ENCODE peak calls at places on chromosomes 5 and 9, in ten cellular contexts. R is cardiac fibroblast, H is Kasumi-1, P is GM20000, N is T-cell, J is neuronal stem cell, S is HCT116, G is Karpas-422, E is NCI-H187 treated with DMSO at 0.1 percent for 48 hours, F is stromal cell of bone marrow. T is an unnamed sample.
A peak's percentile ranks its signal among the peaks of the same experiment; 100 is the strongest.

GRCh38 chr5:153490124-153491085 is at the start of gene GRIA1:
- DNase-seq in R (no peak), H (no peak), P (no peak), N (no peak), J (peak; percentile 46), S (no peak), G (no peak), E (no peak), F (no peak), T (no peak)

GRCh38 chr5:119486-120097 is 27.6 kb downstream of the PLEKHG4B start:
- DNase-seq in R (no peak), H (no peak), P (no peak), N (no peak), J (no peak), S (no peak), G (no peak), E (no peak), F (no peak), T (no peak)

GRCh38 chr9:88076286-88077070 is 61.8 kb downstream of the SPATA31C2 start:
- DNase-seq in R (peak; percentile 83), H (peak; percentile 29), P (no peak), N (peak; percentile 4), J (peak; percentile 54), S (peak; percentile 63), G (no peak), E (no peak), F (peak; percentile 21), T (peak; percentile 96)

GRCh38 chr5:109907751-109908150 is 218.0 kb downstream of the MAN2A1 start:
- DNase-seq in R (peak; percentile 50), H (no peak), P (no peak), N (no peak), J (no peak), S (no peak), G (no peak), E (no peak), F (peak; percentile 36), T (no peak)

GRCh38 chr5:135491552-135492318 is 39.6 kb upstream of the TIFAB start:
- DNase-seq in R (no peak), H (no peak), P (no peak), N (no peak), J (no peak), S (no peak), G (no peak), E (peak; percentile 78), F (no peak), T (no peak)

GRCh38 chr9:132424857-132425702 is 15.1 kb downstream of the CFAP77 start:
- DNase-seq in R (no peak), H (no peak), P (no peak), N (no peak), J (peak; percentile 63), S (no peak), G (no peak), E (no peak), F (no peak), T (no peak)

GRCh38 chr5:157948738-157949410 is 89.9 kb upstream of the CLINT1 start:
- DNase-seq in R (peak; percentile 96), H (peak; percentile 83), P (peak; percentile 73), N (peak; percentile 72), J (peak; percentile 84), S (peak; percentile 83), G (peak; percentile 93), E (peak; percentile 16), F (peak; percentile 91), T (peak; percentile 87)

GRCh38 chr5:57435701-57436134 is 46.9 kb downstream of the ACTBL2 start:
- DNase-seq in R (peak; percentile 98), H (no peak), P (no peak), N (no peak), J (no peak), S (peak; percentile 37), G (no peak), E (no peak), F (peak; percentile 25), T (peak; percentile 58)

GRCh38 chr9:32395483-32396216 is 11.2 kb downstream of the ACO1 start:
- DNase-seq in R (peak; percentile 98), H (no peak), P (no peak), N (no peak), J (no peak), S (no peak), G (peak; percentile 47), E (no peak), F (peak; percentile 89), T (no peak)

GRCh38 chr9:132169672-132170392 is 8.0 kb downstream of the NTNG2 start:
- DNase-seq in R (peak; percentile 57), H (peak; percentile 57), P (peak; percentile 74), N (peak; percentile 23), J (peak; percentile 71), S (peak; percentile 29), G (peak; percentile 87), E (no peak), F (no peak), T (no peak)

GRCh38 chr5:43661102-43661501 is 58.1 kb downstream of the NNT start:
- DNase-seq in R (peak; percentile 80), H (no peak), P (no peak), N (no peak), J (peak; percentile 15), S (peak; percentile 35), G (peak; percentile 79), E (no peak), F (no peak), T (peak; percentile 25)

GRCh38 chr5:147701468-147701867 is 81.1 kb downstream of the JAKMIP2 start:
- DNase-seq in R (no peak), H (no peak), P (no peak), N (no peak), J (no peak), S (no peak), G (no peak), E (no peak), F (no peak), T (no peak)

GRCh38 chr5:168872246-168872645 is 293.1 kb upstream of the PANK3 start:
- DNase-seq in R (no peak), H (no peak), P (no peak), N (no peak), J (no peak), S (no peak), G (no peak), E (no peak), F (no peak), T (no peak)

GRCh38 chr9:16337322-16338029 is 533.0 kb downstream of the BNC2 start:
- DNase-seq in R (peak; percentile 99), H (no peak), P (no peak), N (no peak), J (no peak), S (peak; percentile 66), G (no peak), E (no peak), F (peak; percentile 96), T (peak; percentile 65)

GRCh38 chr5:68381909-68382308 is 166.4 kb downstream of the PIK3R1 start:
- DNase-seq in R (no peak), H (peak; percentile 48), P (no peak), N (no peak), J (no peak), S (no peak), G (no peak), E (no peak), F (no peak), T (no peak)

GRCh38 chr5:111930905-111931461 is 174.0 kb upstream of the NREP start:
- DNase-seq in R (peak; percentile 84), H (peak; percentile 49), P (no peak), N (no peak), J (no peak), S (no peak), G (no peak), E (no peak), F (no peak), T (no peak)

GRCh38 chr5:55708732-55709131 is 3.4 kb downstream of the SLC38A9 start:
- DNase-seq in R (peak; percentile 54), H (no peak), P (no peak), N (no peak), J (no peak), S (no peak), G (no peak), E (no peak), F (no peak), T (no peak)

GRCh38 chr5:10518352-10518751 is 45.5 kb upstream of the ANKRD33B start:
- DNase-seq in R (peak; percentile 59), H (no peak), P (no peak), N (no peak), J (no peak), S (no peak), G (no peak), E (no peak), F (no peak), T (peak; percentile 96)

GRCh38 chr9:93577940-93578682 is 1.7 kb downstream of the PHF2 start:
- DNase-seq in R (no peak), H (no peak), P (no peak), N (no peak), J (no peak), S (no peak), G (no peak), E (no peak), F (no peak), T (no peak)

GRCh38 chr5:132007399-132008162 is 3.9 kb downstream of the ACSL6 start:
- DNase-seq in R (peak; percentile 91), H (peak; percentile 78), P (peak; percentile 84), N (peak; percentile 54), J (peak; percentile 70), S (peak; percentile 72), G (peak; percentile 94), E (no peak), F (peak; percentile 62), T (peak; percentile 64)

GRCh38 chr5:178326054-178326715 is 93.6 kb upstream of the PHYKPL start:
- DNase-seq in R (no peak), H (no peak), P (no peak), N (no peak), J (no peak), S (no peak), G (no peak), E (no peak), F (no peak), T (no peak)

GRCh38 chr5:124907098-124907644 is 160.7 kb upstream of the ZNF608 start:
- DNase-seq in R (peak; percentile 53), H (no peak), P (no peak), N (no peak), J (no peak), S (no peak), G (no peak), E (no peak), F (no peak), T (no peak)

GRCh38 chr5:134374234-134374633 is 2.9 kb downstream of the UBE2B start:
- DNase-seq in R (no peak), H (no peak), P (no peak), N (no peak), J (no peak), S (no peak), G (no peak), E (no peak), F (no peak), T (no peak)

GRCh38 chr5:87195104-87195581 is 72.5 kb upstream of the RASA1 start:
- DNase-seq in R (peak; percentile 86), H (peak; percentile 13), P (peak; percentile 49), N (no peak), J (no peak), S (no peak), G (no peak), E (no peak), F (peak; percentile 63), T (peak; percentile 40)

GRCh38 chr9:3490957-3491356 is 34.8 kb downstream of the RFX3 start:
- DNase-seq in R (no peak), H (no peak), P (no peak), N (no peak), J (no peak), S (no peak), G (no peak), E (no peak), F (no peak), T (no peak)

GRCh38 chr9:69376651-69377050 is 51.6 kb downstream of the ENTREP1 start:
- DNase-seq in R (peak; percentile 95), H (no peak), P (no peak), N (no peak), J (no peak), S (no peak), G (no peak), E (no peak), F (peak; percentile 94), T (peak; percentile 60)

GRCh38 chr5:93072831-93073459 is 508.1 kb downstream of the NR2F1-AS1 start:
- DNase-seq in R (peak; percentile 69), H (no peak), P (no peak), N (no peak), J (no peak), S (no peak), G (no peak), E (no peak), F (peak; percentile 40), T (no peak)

GRCh38 chr5:53089481-53089976 is 20.0 kb downstream of the MOCS2 start:
- DNase-seq in R (no peak), H (no peak), P (peak; percentile 18), N (no peak), J (no peak), S (no peak), G (peak; percentile 20), E (no peak), F (no peak), T (no peak)

T was measured in PC-9.